ENCODE peak calls at places on chromosomes 7 and 10, in nine cellular contexts. P, E, U, H, D, T, N, R and B are unnamed samples.

GRCh38 chr7:119482209-119482608 is 790.8 kb upstream of the KCND2 start:
- DNase-seq in P (peak), E (peak), U (peak), H (peak), D (peak), T (peak), N (peak), R (peak), B (peak)

GRCh38 chr10:20712766-20713165 is 184.3 kb downstream of the NEBL start:
- DNase-seq in P (no peak), E (no peak), U (no peak), H (peak), D (no peak), T (no peak), N (no peak), R (no peak), B (no peak)

GRCh38 chr7:92797284-92797683 is 39.1 kb downstream of the CDK6 start:
- DNase-seq in P (no peak), E (no peak), U (peak), H (no peak), D (no peak), T (no peak), N (no peak), R (no peak), B (no peak)

GRCh38 chr7:5491251-5492044 is 67.8 kb upstream of the TNRC18 start:
- DNase-seq in P (no peak), E (no peak), U (no peak), H (no peak), D (no peak), T (no peak), N (no peak), R (peak), B (no peak)

GRCh38 chr7:155495440-155496248 is 37.7 kb downstream of the EN2 start:
- DNase-seq in P (no peak), E (no peak), U (no peak), H (no peak), D (no peak), T (no peak), N (no peak), R (no peak), B (no peak)

GRCh38 chr10:48456361-48456804 is 148.5 kb downstream of the ARHGAP22 start:
- DNase-seq in P (no peak), E (no peak), U (no peak), H (peak), D (peak), T (no peak), N (no peak), R (peak), B (no peak)

GRCh38 chr10:114258274-114258840 is 19.3 kb downstream of the VWA2 start:
- DNase-seq in P (no peak), E (no peak), U (no peak), H (no peak), D (peak), T (no peak), N (no peak), R (no peak), B (no peak)

GRCh38 chr10:33950216-33950615 is 615.7 kb upstream of the NRP1 start:
- DNase-seq in P (no peak), E (no peak), U (no peak), H (peak), D (no peak), T (no peak), N (no peak), R (no peak), B (no peak)

GRCh38 chr10:89669985-89670384 is 24.9 kb upstream of the PANK1 start:
- DNase-seq in P (no peak), E (no peak), U (no peak), H (no peak), D (no peak), T (no peak), N (no peak), R (no peak), B (no peak)

GRCh38 chr7:155921804-155922506 is 109.7 kb upstream of the SHH start:
- DNase-seq in P (no peak), E (no peak), U (no peak), H (peak), D (peak), T (peak), N (no peak), R (no peak), B (peak)

GRCh38 chr10:59830601-59831259 is 75.6 kb downstream of the CCDC6 start:
- DNase-seq in P (peak), E (peak), U (peak), H (peak), D (peak), T (peak), N (peak), R (peak), B (peak)

GRCh38 chr7:467393-467828 is 52.2 kb downstream of the PDGFA start:
- DNase-seq in P (no peak), E (no peak), U (no peak), H (no peak), D (no peak), T (no peak), N (no peak), R (no peak), B (no peak)

GRCh38 chr10:110530131-110530831 is 32.6 kb downstream of the DUSP5 start:
- DNase-seq in P (peak), E (no peak), U (peak), H (peak), D (peak), T (peak), N (no peak), R (peak), B (peak)

GRCh38 chr7:158443014-158443687 is 144.5 kb downstream of the PTPRN2 start:
- DNase-seq in P (no peak), E (no peak), U (no peak), H (peak), D (no peak), T (no peak), N (no peak), R (no peak), B (no peak)

GRCh38 chr10:31034041-31034918 is 2.6 kb upstream of the ZNF438 start:
- DNase-seq in P (no peak), E (peak), U (peak), H (no peak), D (peak), T (peak), N (no peak), R (no peak), B (no peak)

DNA sequence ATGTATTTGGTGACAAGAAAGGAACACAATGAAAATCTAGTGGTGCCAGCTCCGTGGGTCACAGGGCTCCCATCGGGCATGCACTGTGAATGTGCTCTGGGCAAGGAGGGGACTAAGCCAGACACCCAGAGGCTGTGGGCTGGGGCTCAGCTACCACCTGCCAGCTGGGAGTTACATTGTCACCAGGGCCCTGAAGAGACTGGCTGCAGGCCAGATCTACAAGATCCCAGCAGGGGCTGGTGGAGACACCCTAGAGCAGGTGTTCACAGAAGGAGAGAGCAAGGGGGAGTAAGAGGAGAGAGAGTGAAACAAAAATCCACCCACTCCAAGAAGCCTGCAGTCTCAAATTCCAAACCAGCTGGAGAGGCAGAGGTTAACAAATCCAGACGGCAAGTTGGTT is 116.6 kb upstream of the ADCY1 start:
- DNase-seq in P (no peak), E (no peak), U (no peak), H (no peak), D (no peak), T (no peak), N (no peak), R (peak), B (no peak)
- TF ChIP-seq EZH2phosphoT487 in P (no peak), E (no peak), U (no peak), H (no peak), D (no peak), T (no peak), N (no peak), R (no peak), B (no peak)

DNA sequence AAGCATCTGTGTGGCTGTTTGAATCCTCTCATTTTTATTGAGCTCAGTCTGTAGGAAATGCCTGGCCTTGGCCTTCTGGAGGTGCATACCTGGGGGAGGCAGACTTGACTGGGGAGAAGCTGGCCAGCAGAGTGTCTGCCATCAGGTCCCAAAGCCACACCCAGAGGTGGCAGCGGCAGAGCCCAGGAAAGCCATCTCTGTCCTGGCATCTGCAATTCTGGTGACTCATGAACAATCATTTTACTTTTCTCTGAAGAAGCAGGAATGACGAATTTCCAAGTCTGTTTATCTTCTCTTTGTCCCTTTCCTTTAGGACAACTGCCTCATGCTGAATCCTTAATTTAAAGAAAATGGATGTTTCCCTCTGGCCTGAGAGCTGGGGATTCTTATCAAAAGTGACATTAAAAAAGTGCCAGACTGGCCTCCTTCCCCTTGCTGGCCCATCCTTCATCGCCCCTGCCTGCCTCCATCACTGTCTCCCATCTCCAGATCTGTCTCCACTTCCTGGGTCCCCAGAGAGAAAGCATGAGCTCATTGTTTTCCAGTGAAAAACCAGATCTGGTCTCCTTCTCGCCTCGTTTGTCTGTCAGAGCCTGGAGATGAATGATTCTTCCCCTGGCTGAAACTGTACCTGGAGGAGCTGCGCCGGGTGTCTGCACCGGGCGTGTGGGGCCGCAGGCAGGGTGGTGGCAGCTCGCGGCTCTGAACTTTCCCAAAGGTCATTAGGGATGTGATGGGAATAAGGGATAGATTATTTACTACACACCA is 124.5 kb downstream of the TMEM178B start:
- DNase-seq in P (no peak), E (no peak), U (no peak), H (no peak), D (no peak), T (peak), N (no peak), R (peak), B (no peak)
- TF ChIP-seq EZH2phosphoT487 in P (no peak), E (no peak), U (no peak), H (no peak), D (no peak), T (no peak), N (no peak), R (no peak), B (no peak)

GRCh38 chr7:106054133-106054532 is 58.0 kb downstream of the SYPL1 start:
- DNase-seq in P (no peak), E (no peak), U (no peak), H (no peak), D (no peak), T (no peak), N (no peak), R (no peak), B (no peak)
- TF ChIP-seq EZH2phosphoT487 in P (no peak), E (no peak), U (no peak), H (no peak), D (no peak), T (no peak), N (no peak), R (no peak), B (no peak)

GRCh38 chr10:4809156-4809555 is 16.9 kb upstream of the AKR1E2 start:
- DNase-seq in P (no peak), E (no peak), U (no peak), H (no peak), D (peak), T (no peak), N (no peak), R (no peak), B (no peak)

GRCh38 chr10:4812041-4812440 is 14.0 kb upstream of the AKR1E2 start:
- DNase-seq in P (no peak), E (no peak), U (peak), H (no peak), D (no peak), T (no peak), N (no peak), R (no peak), B (no peak)

GRCh38 chr10:4810093-4810492 is 15.9 kb upstream of the AKR1E2 start:
- DNase-seq in P (no peak), E (no peak), U (no peak), H (no peak), D (no peak), T (no peak), N (no peak), R (no peak), B (no peak)

GRCh38 chr10:4813496-4813895 is 12.5 kb upstream of the AKR1E2 start:
- DNase-seq in P (no peak), E (no peak), U (no peak), H (no peak), D (no peak), T (no peak), N (no peak), R (no peak), B (no peak)

GRCh38 chr10:4812952-4813351 is 13.1 kb upstream of the AKR1E2 start:
- DNase-seq in P (no peak), E (no peak), U (peak), H (no peak), D (peak), T (peak), N (no peak), R (no peak), B (peak)
- TF ChIP-seq EZH2phosphoT487 in P (no peak), E (no peak), U (no peak), H (no peak), D (no peak), T (no peak), N (no peak), R (no peak), B (no peak)

DNA sequence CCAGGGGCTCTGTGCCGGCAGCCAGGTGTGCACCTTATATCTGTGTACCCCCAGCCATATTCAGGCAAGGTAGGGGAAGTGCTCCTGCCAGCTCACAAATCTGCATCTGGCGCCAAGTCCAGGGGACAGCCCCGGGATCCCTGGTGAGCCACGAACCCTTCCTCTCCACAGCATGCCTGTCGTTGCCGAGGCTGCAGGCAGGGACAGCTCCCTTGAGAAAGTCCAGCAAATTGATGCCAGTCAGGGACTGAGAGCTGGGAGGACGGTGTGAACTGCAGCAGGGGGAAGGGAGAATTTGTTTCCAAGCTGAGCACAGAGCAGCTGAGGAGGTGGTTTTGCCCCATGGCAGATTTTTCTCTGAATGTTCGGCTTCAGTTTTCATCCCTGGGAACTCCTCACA is 919 bp downstream of the PLA2G12B start:
- DNase-seq in P (peak), E (no peak), U (no peak), H (peak), D (peak), T (no peak), N (no peak), R (peak), B (no peak)
- TF ChIP-seq EZH2phosphoT487 in P (no peak), E (no peak), U (no peak), H (no peak), D (no peak), T (no peak), N (no peak), R (no peak), B (no peak)

GRCh38 chr7:18727094-18727870 is 231.7 kb downstream of the HDAC9 start:
- DNase-seq in P (no peak), E (no peak), U (no peak), H (no peak), D (no peak), T (peak), N (no peak), R (no peak), B (no peak)

GRCh38 chr7:18724311-18724710 is 228.8 kb downstream of the HDAC9 start:
- DNase-seq in P (no peak), E (no peak), U (peak), H (no peak), D (no peak), T (peak), N (no peak), R (no peak), B (no peak)
- TF ChIP-seq EZH2phosphoT487 in P (no peak), E (no peak), U (no peak), H (no peak), D (no peak), T (no peak), N (no peak), R (no peak), B (no peak)